ENCODE peak calls at places on chromosomes 11 and 22, in six cellular contexts. O, F, D, N, Z and M are unnamed samples.

GRCh38 chr11:56950510-56950909 is 38.2 kb upstream of the OR5AK2 start:
- DNase-seq in O (no peak), F (no peak), D (peak), N (peak), Z (no peak), M (peak)

GRCh38 chr11:11028017-11028692 is 170.3 kb upstream of the ZBED5 start:
- DNase-seq in O (peak), F (peak), D (no peak), N (peak), Z (peak), M (peak)

GRCh38 chr11:68584991-68585524 is 99.3 kb upstream of the GAL start:
- DNase-seq in O (no peak), F (no peak), D (no peak), N (no peak), Z (no peak), M (no peak)

GRCh38 chr22:46425011-46425410 is 89.5 kb downstream of the TRMU start:
- DNase-seq in O (no peak), F (no peak), D (peak), N (no peak), Z (no peak), M (no peak)

GRCh38 chr11:100863080-100863581 is 176.0 kb downstream of the ARHGAP42 start:
- DNase-seq in O (no peak), F (no peak), D (no peak), N (no peak), Z (no peak), M (peak)

GRCh38 chr11:82636620-82637019 is 97.0 kb downstream of the FAM181B start:
- DNase-seq in O (no peak), F (no peak), D (no peak), N (no peak), Z (no peak), M (no peak)

GRCh38 chr11:30244255-30244654 is 13.4 kb downstream of the FSHB start:
- DNase-seq in O (no peak), F (no peak), D (peak), N (no peak), Z (no peak), M (no peak)

GRCh38 chr11:30128269-30128932 is 102.4 kb upstream of the FSHB start:
- DNase-seq in O (peak), F (no peak), D (peak), N (peak), Z (no peak), M (peak)

GRCh38 chr11:102921587-102922220 is 33.8 kb downstream of the MMP13 start:
- DNase-seq in O (no peak), F (no peak), D (no peak), N (no peak), Z (no peak), M (no peak)

GRCh38 chr11:107301886-107302285 is 155.7 kb downstream of the CWF19L2 start:
- DNase-seq in O (no peak), F (no peak), D (no peak), N (no peak), Z (no peak), M (peak)

GRCh38 chr11:45212566-45213315 is 66.3 kb downstream of the PRDM11 start:
- DNase-seq in O (peak), F (no peak), D (no peak), N (no peak), Z (no peak), M (peak)